ENCODE peak calls at places on chromosomes 7 and 10, in five cellular contexts. X is A549, K is RWPE1, C is lower leg skin, R is fibroblast of the aortic adventitia. Q is an unnamed sample.

GRCh38 chr10:80700252-80700651 is 162.6 kb downstream of the SH2D4B start:
- DNase-seq in X (no peak), K (no peak), C (no peak), R (no peak), Q (no peak)

GRCh38 chr7:44060948-44061644 is 4.3 kb downstream of the PGAM2 start:
- DNase-seq in X (no peak), K (no peak), C (no peak), R (no peak), Q (no peak)

GRCh38 chr10:106402455-106402854 is 762.1 kb downstream of the SORCS1 start:
- DNase-seq in X (no peak), K (no peak), C (no peak), R (no peak), Q (no peak)

GRCh38 chr7:75856562-75856961 is 22.3 kb upstream of the RHBDD2 start:
- DNase-seq in X (no peak), K (no peak), C (no peak), R (no peak), Q (no peak)

GRCh38 chr10:11856678-11857077 is 33.5 kb downstream of the PROSER2 start:
- DNase-seq in X (no peak), K (no peak), C (no peak), R (no peak), Q (no peak)

GRCh38 chr10:114698271-114699185 is 40.5 kb upstream of the ABLIM1 start:
- DNase-seq in X (no peak), K (no peak), C (no peak), R (no peak), Q (no peak)

GRCh38 chr10:34967411-34967880 is 122.7 kb downstream of the CUL2 start:
- DNase-seq in X (no peak), K (no peak), C (peak; percentile 34), R (peak; percentile 96), Q (peak; percentile 86)

GRCh38 chr10:93334901-93335312 is 147.2 kb downstream of the MYOF start:
- DNase-seq in X (no peak), K (peak; percentile 91), C (no peak), R (no peak), Q (no peak)

GRCh38 chr7:82164813-82165212 is 278.8 kb downstream of the CACNA2D1 start:
- DNase-seq in X (no peak), K (peak; percentile 4), C (peak; percentile 47), R (peak; percentile 92), Q (no peak)

GRCh38 chr10:5147981-5148677 is 36.8 kb downstream of the AKR1C8 start:
- DNase-seq in X (peak; percentile 31), K (no peak), C (no peak), R (no peak), Q (no peak)

GRCh38 chr10:93383562-93383981 is 98.6 kb downstream of the MYOF start:
- DNase-seq in X (no peak), K (peak; percentile 67), C (no peak), R (peak; percentile 92), Q (no peak)

GRCh38 chr10:32266979-32267378 is 80.0 kb downstream of the EPC1 start:
- DNase-seq in X (no peak), K (no peak), C (no peak), R (no peak), Q (no peak)

GRCh38 chr10:62250594-62251198 is 17.9 kb downstream of the RTKN2 start:
- DNase-seq in X (no peak), K (peak; percentile 39), C (no peak), R (peak; percentile 47), Q (no peak)

GRCh38 chr10:49177391-49178355 is 10.5 kb downstream of the TMEM273 start:
- DNase-seq in X (peak; percentile 12), K (peak; percentile 60), C (no peak), R (peak; percentile 77), Q (no peak)

GRCh38 chr10:119770928-119771327 is 45.1 kb downstream of the INPP5F start:
- DNase-seq in X (no peak), K (no peak), C (no peak), R (peak; percentile 49), Q (no peak)

GRCh38 chr10:78557433-78557925 is 511.3 kb upstream of the ZMIZ1 start:
- DNase-seq in X (no peak), K (no peak), C (no peak), R (no peak), Q (no peak)

GRCh38 chr7:134640842-134641715 is 5.6 kb upstream of the BPGM start:
- DNase-seq in X (no peak), K (no peak), C (no peak), R (no peak), Q (no peak)

GRCh38 chr7:30732606-30733005 is 19.3 kb upstream of the INMT start:
- DNase-seq in X (no peak), K (no peak), C (no peak), R (no peak), Q (no peak)

GRCh38 chr10:571643-572042 is 117.8 kb downstream of the DIP2C start:
- DNase-seq in X (no peak), K (no peak), C (no peak), R (peak; percentile 47), Q (no peak)

GRCh38 chr7:97639036-97639435 is 92.8 kb upstream of the TAC1 start:
- DNase-seq in X (no peak), K (no peak), C (no peak), R (no peak), Q (no peak)

GRCh38 chr7:106367664-106368063 is 82.9 kb upstream of the NAMPT start:
- DNase-seq in X (no peak), K (no peak), C (no peak), R (no peak), Q (no peak)

GRCh38 chr10:116637830-116638229 is 17.1 kb downstream of the PNLIPRP2 start:
- DNase-seq in X (no peak), K (no peak), C (no peak), R (no peak), Q (no peak)

GRCh38 chr7:2670720-2671391 is 17.1 kb upstream of the AMZ1 start:
- DNase-seq in X (peak; percentile 83), K (peak; percentile 68), C (no peak), R (peak; percentile 56), Q (no peak)

GRCh38 chr7:93048136-93048930 is 69.4 kb downstream of the SAMD9 start:
- DNase-seq in X (no peak), K (no peak), C (no peak), R (peak; percentile 23), Q (no peak)

GRCh38 chr7:135492151-135492550 is 17.8 kb downstream of the CNOT4 start:
- DNase-seq in X (no peak), K (no peak), C (no peak), R (no peak), Q (no peak)

GRCh38 chr7:55552320-55553086 is 19.8 kb downstream of the VOPP1 start:
- DNase-seq in X (no peak), K (peak; percentile 89), C (peak; percentile 45), R (peak; percentile 61), Q (no peak)

GRCh38 chr7:20299647-20300312 is 30.9 kb upstream of the ITGB8 start:
- DNase-seq in X (no peak), K (no peak), C (no peak), R (peak; percentile 66), Q (no peak)

GRCh38 chr7:111098011-111098925 is 7.3 kb downstream of the LRRN3 start:
- DNase-seq in X (no peak), K (no peak), C (no peak), R (peak; percentile 32), Q (no peak)

GRCh38 chr10:128001886-128002285 is 95.0 kb downstream of the PTPRE start:
- DNase-seq in X (no peak), K (no peak), C (no peak), R (no peak), Q (no peak)

GRCh38 chr10:110141747-110142625 is 65.4 kb upstream of the MXI1 start:
- DNase-seq in X (no peak), K (peak; percentile 30), C (no peak), R (no peak), Q (no peak)

GRCh38 chr10:84237199-84238051 is 3.9 kb downstream of the LRIT1 start:
- DNase-seq in X (no peak), K (no peak), C (no peak), R (no peak), Q (no peak)
- TF ChIP-seq CTCF in X (no peak), K (no peak), C (no peak), R (no peak), Q (no peak)

DNA sequence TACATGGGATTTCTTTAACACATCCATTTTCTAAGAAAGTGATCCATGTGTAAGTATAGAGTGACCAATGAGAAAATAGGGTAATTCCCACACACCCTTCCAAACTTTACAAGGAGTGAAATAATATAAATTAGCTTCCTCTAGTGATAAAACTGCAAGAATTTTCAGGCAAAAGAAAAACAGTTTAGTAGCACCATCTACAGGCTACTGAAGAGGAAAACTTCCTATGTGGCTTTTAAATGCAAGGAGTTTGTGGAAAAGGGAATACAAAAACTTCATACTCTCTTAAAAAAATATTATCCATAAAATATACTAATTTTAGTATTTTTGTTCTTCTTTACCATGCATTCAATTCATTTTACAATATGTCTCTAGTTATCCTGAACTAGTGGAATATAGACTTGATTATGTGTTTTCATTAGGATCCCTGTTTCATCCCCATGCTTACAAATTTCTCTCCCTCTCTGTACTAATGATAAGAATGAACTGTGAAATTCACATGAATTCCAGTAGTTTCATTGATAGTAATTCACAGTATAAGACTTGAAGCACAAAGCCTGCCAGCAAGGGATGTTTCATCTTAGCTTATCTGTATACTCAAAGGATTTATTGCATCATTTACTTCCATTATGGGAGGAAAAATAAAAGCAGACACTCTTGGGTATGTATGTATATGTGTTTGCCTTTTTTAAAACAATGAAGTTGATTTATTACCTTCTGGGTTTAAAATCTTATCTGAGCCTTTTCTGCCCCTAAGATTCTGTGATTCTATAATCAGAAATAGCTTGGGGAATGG is 442.9 kb downstream of the AUTS2 start:
- DNase-seq in X (peak; percentile 5), K (no peak), C (no peak), R (peak; percentile 54), Q (no peak)
- TF ChIP-seq CTCF in X (peak; percentile 53), K (peak; percentile 12), C (no peak), R (peak; percentile 41), Q (peak; percentile 72)

DNA sequence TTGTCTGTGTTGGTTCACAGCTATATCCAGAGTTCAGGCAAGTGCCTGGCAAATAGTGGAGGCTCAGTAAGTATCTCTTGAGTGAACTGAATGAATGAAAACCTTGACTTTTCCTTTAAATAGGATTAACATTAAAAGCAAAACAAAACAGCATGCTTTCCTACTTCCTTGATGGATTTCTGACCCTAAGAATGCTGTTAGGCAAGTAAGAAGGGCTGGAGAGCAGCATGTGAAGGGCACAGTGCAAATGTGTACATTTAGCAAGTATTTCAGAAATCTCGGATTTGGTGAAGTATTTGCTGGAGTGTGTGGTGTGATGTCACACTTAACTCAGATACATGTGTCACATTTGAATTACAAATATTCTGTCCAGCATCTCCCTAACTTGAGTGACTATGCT is 3.1 kb downstream of the TMEM229A start:
- DNase-seq in X (no peak), K (no peak), C (no peak), R (no peak), Q (no peak)
- TF ChIP-seq CTCF in X (no peak), K (no peak), C (no peak), R (no peak), Q (no peak)

GRCh38 chr7:79610301-79610700 is 156.8 kb upstream of the MAGI2 start:
- DNase-seq in X (no peak), K (no peak), C (no peak), R (peak; percentile 83), Q (no peak)

GRCh38 chr7:79610905-79611304 is 157.4 kb upstream of the MAGI2 start:
- DNase-seq in X (no peak), K (no peak), C (no peak), R (peak; percentile 88), Q (no peak)

GRCh38 chr7:79604841-79605240 is 151.4 kb upstream of the MAGI2 start:
- DNase-seq in X (no peak), K (no peak), C (no peak), R (peak; percentile 65), Q (no peak)

GRCh38 chr7:79612027-79612426 is 158.6 kb upstream of the MAGI2 start:
- DNase-seq in X (no peak), K (no peak), C (no peak), R (no peak), Q (no peak)

GRCh38 chr7:79608005-79608404 is 154.5 kb upstream of the MAGI2 start:
- DNase-seq in X (no peak), K (no peak), C (no peak), R (no peak), Q (no peak)
- TF ChIP-seq CTCF in X (no peak), K (no peak), C (no peak), R (no peak), Q (no peak)

Q was measured in osteocyte.